ENCODE peak calls at places on chromosomes 11 and 22, in five cellular contexts. R is IMR-90, J is neuronal stem cell, U is trophoblast cell, Z is H9. G is an unnamed sample. For H3K4me1, the result is how much of the 10 kb centered on the place peaks cover.

GRCh38 chr22:19933328-19934241 is 8.0 kb upstream of the COMT start:
- DNase-seq in R (no peak), J (no peak), U (no peak), Z (no peak), G (no peak)

GRCh38 chr11:89220684-89221339 is 43.1 kb downstream of the TYR start:
- DNase-seq in R (no peak), J (no peak), U (peak), Z (peak), G (no peak)

GRCh38 chr11:122709042-122709760 is 53.7 kb downstream of the UBASH3B start:
- DNase-seq in R (peak), J (no peak), U (peak), Z (no peak), G (peak)

GRCh38 chr11:121070951-121071350 is 30.1 kb upstream of the TECTA start:
- DNase-seq in R (peak), J (no peak), U (no peak), Z (no peak), G (peak)

GRCh38 chr11:33723238-33723881 is 12.9 kb downstream of the CD59 start:
- DNase-seq in R (peak), J (no peak), U (peak), Z (no peak), G (peak)

GRCh38 chr11:108945341-108945740 is 280.5 kb downstream of the DDX10 start:
- DNase-seq in R (no peak), J (no peak), U (peak), Z (no peak), G (no peak)

GRCh38 chr11:68857037-68857586 is 15.4 kb upstream of the CPT1A start:
- DNase-seq in R (no peak), J (no peak), U (no peak), Z (no peak), G (peak)

GRCh38 chr11:76857776-76858461 is 2.8 kb upstream of the ACER3 start:
- DNase-seq in R (no peak), J (no peak), U (peak), Z (no peak), G (no peak)

GRCh38 chr11:69312418-69313399 is 18.8 kb downstream of the MYEOV start:
- DNase-seq in R (no peak), J (no peak), U (peak), Z (no peak), G (no peak)

DNA sequence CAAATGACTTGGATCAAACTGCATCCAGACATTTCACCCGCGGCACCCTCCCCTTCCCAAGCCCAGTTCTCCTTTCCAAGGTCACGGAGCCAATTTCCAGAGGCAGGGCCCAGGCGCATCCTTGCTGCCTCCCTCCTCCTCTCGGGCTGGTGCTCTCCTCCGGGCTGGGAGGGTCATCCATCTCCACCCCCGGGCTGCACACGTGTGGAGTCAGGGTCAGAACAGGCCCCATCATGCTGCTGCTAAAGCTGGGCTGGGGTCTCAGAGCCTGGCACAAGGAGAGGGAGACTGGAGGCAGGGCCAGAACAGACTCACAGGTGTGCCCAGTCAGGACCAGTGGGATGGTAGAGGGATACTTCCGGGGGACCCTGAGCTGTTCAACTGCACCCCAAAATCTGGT is 14.0 kb downstream of the RSPH14 start:
- DNase-seq in R (no peak), J (no peak), U (no peak), Z (no peak), G (no peak)
- H2AFZ ChIP-seq in R (no peak), J (no peak), U (no peak), Z (no peak), G (no peak)

GRCh38 chr11:36024716-36025115 is 80.9 kb downstream of the LDLRAD3 start:
- DNase-seq in R (no peak), J (no peak), U (no peak), Z (no peak), G (no peak)
- H3K4ac ChIP-seq in R (no peak), J (no peak), U (no peak), Z (no peak), G (peak)

GRCh38 chr22:17441326-17441725 is 72.1 kb downstream of the CECR2 start:
- DNase-seq in R (no peak), J (no peak), U (no peak), Z (no peak), G (no peak)
- H3K4me1 ChIP-seq in R (under half), J (under half), U (under half), Z (under half), G (under half)

GRCh38 chr22:23858484-23858815 is 775 bp downstream of the SLC2A11 start:
- DNase-seq in R (no peak), J (no peak), U (no peak), Z (no peak), G (no peak)
- H2AFZ ChIP-seq in R (peak), J (peak), U (no peak), Z (no peak), G (no peak)

GRCh38 chr11:8757047-8757446 is 74.5 kb downstream of the RPL27A start:
- DNase-seq in R (peak), J (no peak), U (peak), Z (no peak), G (no peak)
- H3K4ac ChIP-seq in R (peak), J (no peak), U (no peak), Z (no peak), G (no peak)

GRCh38 chr22:28799125-28799833 is 1.1 kb downstream of the XBP1 start:
- DNase-seq in R (peak), J (no peak), U (peak), Z (no peak), G (peak)
- H3K4me1 ChIP-seq in R (under half), J (under half), U (under half), Z (under half), G (under half)

GRCh38 chr22:24102366-24103200 is 78.7 kb upstream of the SUSD2 start:
- DNase-seq in R (no peak), J (no peak), U (no peak), Z (no peak), G (no peak)

GRCh38 chr22:24104307-24105017 is 76.8 kb upstream of the SUSD2 start:
- DNase-seq in R (no peak), J (no peak), U (no peak), Z (no peak), G (no peak)

GRCh38 chr22:24105661-24106060 is 75.6 kb upstream of the SUSD2 start:
- DNase-seq in R (no peak), J (no peak), U (no peak), Z (no peak), G (no peak)

GRCh38 chr22:24106385-24107381 is 74.6 kb upstream of the SUSD2 start:
- DNase-seq in R (no peak), J (no peak), U (no peak), Z (peak), G (peak)

DNA sequence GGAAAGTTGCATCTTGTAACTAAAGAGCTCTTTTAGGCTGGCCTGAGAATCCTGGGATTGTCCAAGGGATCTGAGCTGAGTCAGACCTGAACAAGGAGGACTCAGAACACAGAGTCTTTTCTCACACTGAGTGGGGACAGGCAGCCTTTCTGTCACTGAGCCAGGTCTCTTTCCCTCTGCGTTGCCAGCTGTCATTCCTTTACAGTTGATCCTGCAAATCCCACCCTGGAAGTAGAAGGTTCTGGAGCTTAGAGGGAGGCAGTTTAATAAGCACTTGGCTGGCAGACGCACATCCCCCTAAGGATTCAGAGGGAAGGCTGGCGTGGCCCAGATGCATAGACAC is 76.3 kb upstream of the SUSD2 start:
- DNase-seq in R (peak), J (no peak), U (no peak), Z (no peak), G (no peak)
- H2AFZ ChIP-seq in R (no peak), J (no peak), U (no peak), Z (no peak), G (no peak)

GRCh38 chr22:37019309-37020191 is at the start of the genes MPST and TST:
- DNase-seq in R (peak), J (peak), U (peak), Z (peak), G (peak)
- H3K4ac ChIP-seq in R (peak), J (peak), U (peak), Z (no peak), G (no peak)